ENCODE peak calls at places on chromosome 21, in four cellular contexts. V is AG04450, A is WERI-Rb-1, X is neuronal stem cell. F is an unnamed sample.

GRCh38 chr21:16082038-16082816 is 352.4 kb downstream of the USP25 start:
- DNase-seq in V (no peak), A (no peak), X (no peak), F (no peak)

GRCh38 chr21:31145271-31145801 is 107.1 kb upstream of the KRTAP19-8 start:
- DNase-seq in V (no peak), A (no peak), X (no peak), F (no peak)

GRCh38 chr21:42703173-42703908 is 49.9 kb downstream of the PDE9A start:
- DNase-seq in V (no peak), A (no peak), X (no peak), F (no peak)

GRCh38 chr21:44438531-44439210 is 16.6 kb upstream of the LRRC3 start:
- DNase-seq in V (no peak), A (no peak), X (no peak), F (no peak)

GRCh38 chr21:39713905-39714304 is 31.1 kb upstream of the IGSF5 start:
- DNase-seq in V (no peak), A (no peak), X (no peak), F (no peak)

GRCh38 chr21:36464590-36464989 is 15.3 kb downstream of the CLDN14 start:
- DNase-seq in V (no peak), A (no peak), X (no peak), F (no peak)

GRCh38 chr21:43362306-43362927 is 64.5 kb downstream of the SIK1 start:
- DNase-seq in V (peak; percentile 45), A (peak; percentile 95), X (no peak), F (peak; percentile 56)

GRCh38 chr21:14585122-14585521 is 39.0 kb upstream of the SAMSN1 start:
- DNase-seq in V (no peak), A (no peak), X (no peak), F (no peak)

GRCh38 chr21:42833439-42833815 is 45.9 kb downstream of the WDR4 start:
- DNase-seq in V (no peak), A (peak; percentile 66), X (no peak), F (no peak)

GRCh38 chr21:45542667-45543370 is 579 bp upstream of the SLC19A1 start:
- DNase-seq in V (no peak), A (no peak), X (no peak), F (no peak)

GRCh38 chr21:46544003-46544402 is 60.9 kb downstream of the S100B start:
- DNase-seq in V (no peak), A (no peak), X (no peak), F (no peak)

GRCh38 chr21:18451679-18452078 is 48.1 kb upstream of the TMPRSS15 start:
- DNase-seq in V (no peak), A (no peak), X (no peak), F (no peak)
- H3K9me3 ChIP-seq in V (no peaks in the 10 kb centered on the region), A (no peaks in the 10 kb centered on the region), X (no peaks in the 10 kb centered on the region), F (no peaks in the 10 kb centered on the region)

GRCh38 chr21:8991968-8992621 is 1529.3 kb upstream of the TPTE start:
- DNase-seq in V (no peak), A (no peak), X (no peak), F (no peak)

GRCh38 chr21:8989883-8990325 is 1531.5 kb upstream of the TPTE start:
- DNase-seq in V (no peak), A (no peak), X (no peak), F (no peak)

GRCh38 chr21:8991088-8991907 is 1530.1 kb upstream of the TPTE start:
- DNase-seq in V (no peak), A (no peak), X (no peak), F (no peak)

GRCh38 chr21:8989261-8989882 is 1532.0 kb upstream of the TPTE start:
- DNase-seq in V (no peak), A (no peak), X (no peak), F (no peak)

GRCh38 chr21:8990326-8991087 is 1530.9 kb upstream of the TPTE start:
- DNase-seq in V (no peak), A (no peak), X (no peak), F (no peak)
- H3K9me3 ChIP-seq in V (peaks cover 40% of the 10 kb centered on the region), A (peaks cover 9% of the 10 kb centered on the region), X (peaks cover 44% of the 10 kb centered on the region), F (peaks cover 4% of the 10 kb centered on the region)

GRCh38 chr21:34135330-34135729 is 62.0 kb downstream of the MRPS6 start:
- DNase-seq in V (no peak), A (no peak), X (no peak), F (no peak)
- H3K9me3 ChIP-seq in V (peaks cover 7% of the 10 kb centered on the region), A (no peaks in the 10 kb centered on the region), X (peaks cover 9% of the 10 kb centered on the region), F (no peaks in the 10 kb centered on the region)

DNA sequence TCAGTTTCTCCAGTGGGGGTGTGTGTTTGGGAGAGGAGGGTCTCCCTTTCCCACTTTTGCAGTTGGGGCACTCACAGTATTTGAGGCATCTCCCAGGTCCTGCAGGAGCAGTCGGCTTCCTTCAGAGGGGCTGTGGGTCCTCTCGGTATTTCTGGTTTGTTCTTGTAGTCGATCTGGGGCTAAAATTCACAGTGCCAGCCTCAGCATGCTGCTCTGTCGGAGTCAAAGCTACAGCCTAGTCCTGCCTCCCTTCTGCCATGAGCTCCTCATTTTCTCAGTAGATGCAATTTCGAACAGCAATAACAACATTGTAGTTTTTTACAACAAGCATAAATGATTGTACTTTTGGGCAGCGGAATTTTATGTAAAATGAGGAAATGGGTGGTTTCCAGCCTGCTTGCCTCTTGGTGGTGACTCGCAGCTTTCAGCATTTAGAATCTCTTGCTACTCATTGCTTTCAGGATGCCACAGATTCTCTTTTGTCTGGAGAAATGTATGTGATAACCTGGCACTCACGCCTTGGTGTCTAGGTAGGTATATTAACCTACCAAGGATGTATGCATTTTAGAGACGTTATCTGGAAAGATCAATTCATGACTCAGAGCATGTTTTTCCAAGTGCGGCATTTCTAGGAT is 82.4 kb upstream of the C21orf91 start:
- DNase-seq in V (no peak), A (no peak), X (no peak), F (no peak)
- H3K9me3 ChIP-seq in V (no peaks in the 10 kb centered on the region), A (no peaks in the 10 kb centered on the region), X (peaks cover 2% of the 10 kb centered on the region), F (no peaks in the 10 kb centered on the region)